ENCODE peak calls at places on chromosome 6, in nine cellular contexts. P, K, B, Q, D, F, A, U and Z are unnamed samples. For H3K4me1, the result is how much of the 10 kb centered on the place peaks cover.

GRCh38 chr6:149079911-149080501 is 237.5 kb upstream of the TAB2 start:
- DNase-seq in P (no peak), K (peak), B (no peak), Q (no peak), D (peak), F (peak), A (peak), U (no peak), Z (no peak)

GRCh38 chr6:53333439-53334408 is 15.0 kb downstream of the ELOVL5 start:
- DNase-seq in P (no peak), K (no peak), B (no peak), Q (no peak), D (no peak), F (no peak), A (no peak), U (no peak), Z (no peak)

GRCh38 chr6:151675746-151676459 is 131.6 kb upstream of the ESR1 start:
- DNase-seq in P (peak), K (no peak), B (peak), Q (peak), D (no peak), F (no peak), A (no peak), U (peak), Z (peak)

GRCh38 chr6:5665173-5665572 is 341.6 kb downstream of the NRN1 start:
- DNase-seq in P (no peak), K (no peak), B (no peak), Q (no peak), D (no peak), F (no peak), A (no peak), U (no peak), Z (no peak)

GRCh38 chr6:119119989-119120388 is 41.5 kb upstream of the FAM184A start:
- DNase-seq in P (no peak), K (no peak), B (no peak), Q (no peak), D (peak), F (peak), A (no peak), U (no peak), Z (peak)

GRCh38 chr6:2168480-2168879 is 76.9 kb downstream of the GMDS start:
- DNase-seq in P (no peak), K (no peak), B (no peak), Q (no peak), D (peak), F (no peak), A (no peak), U (no peak), Z (no peak)

GRCh38 chr6:129853996-129854711 is 7.0 kb downstream of the TMEM244 start:
- DNase-seq in P (no peak), K (no peak), B (no peak), Q (no peak), D (peak), F (no peak), A (no peak), U (no peak), Z (peak)

GRCh38 chr6:17015551-17016381 is 86.1 kb upstream of the STMND1 start:
- DNase-seq in P (no peak), K (peak), B (peak), Q (no peak), D (no peak), F (peak), A (peak), U (peak), Z (no peak)

GRCh38 chr6:169677096-169677495 is 24.7 kb downstream of the WDR27 start:
- DNase-seq in P (no peak), K (no peak), B (no peak), Q (no peak), D (no peak), F (no peak), A (no peak), U (no peak), Z (no peak)

GRCh38 chr6:149934249-149935156 is 7.3 kb upstream of the ULBP2 start:
- DNase-seq in P (peak), K (no peak), B (no peak), Q (peak), D (peak), F (peak), A (no peak), U (peak), Z (peak)

GRCh38 chr6:111482236-111482958 is 621 bp downstream of the REV3L start:
- DNase-seq in P (no peak), K (peak), B (peak), Q (peak), D (no peak), F (peak), A (peak), U (no peak), Z (peak)

GRCh38 chr6:36662827-36663256 is 15.7 kb upstream of the CDKN1A start:
- DNase-seq in P (no peak), K (no peak), B (peak), Q (no peak), D (no peak), F (no peak), A (no peak), U (no peak), Z (no peak)

GRCh38 chr6:112253842-112254816 is at the start of gene LAMA4:
- DNase-seq in P (peak), K (peak), B (peak), Q (peak), D (peak), F (peak), A (peak), U (peak), Z (peak)

GRCh38 chr6:162234631-162235030 is 492.9 kb downstream of the PRKN start:
- DNase-seq in P (no peak), K (no peak), B (no peak), Q (no peak), D (no peak), F (no peak), A (no peak), U (no peak), Z (no peak)

GRCh38 chr6:166490671-166491500 is 95.6 kb downstream of the RAMACL start:
- DNase-seq in P (no peak), K (no peak), B (no peak), Q (peak), D (peak), F (no peak), A (peak), U (no peak), Z (no peak)

GRCh38 chr6:52640170-52640569 is 30.7 kb upstream of the TMEM14A start:
- DNase-seq in P (no peak), K (no peak), B (no peak), Q (no peak), D (peak), F (no peak), A (no peak), U (no peak), Z (no peak)

GRCh38 chr6:42156638-42157037 is 14.2 kb upstream of the C6orf132 start:
- DNase-seq in P (no peak), K (no peak), B (no peak), Q (no peak), D (no peak), F (no peak), A (no peak), U (no peak), Z (no peak)

GRCh38 chr6:122494665-122495272 is 23.2 kb upstream of the SERINC1 start:
- DNase-seq in P (no peak), K (no peak), B (peak), Q (no peak), D (no peak), F (no peak), A (no peak), U (no peak), Z (no peak)

GRCh38 chr6:110814488-110815259 is 595 bp downstream of the CDK19 start:
- DNase-seq in P (peak), K (peak), B (peak), Q (peak), D (peak), F (peak), A (peak), U (peak), Z (peak)

GRCh38 chr6:34235605-34236422 is 859 bp upstream of the HMGA1 start:
- DNase-seq in P (peak), K (peak), B (peak), Q (no peak), D (peak), F (peak), A (peak), U (peak), Z (no peak)

GRCh38 chr6:156686429-156686939 is 90.7 kb upstream of the ARID1B start:
- DNase-seq in P (no peak), K (no peak), B (no peak), Q (peak), D (peak), F (no peak), A (no peak), U (no peak), Z (no peak)

GRCh38 chr6:53741417-53741816 is 53.4 kb upstream of the LRRC1 start:
- DNase-seq in P (no peak), K (peak), B (no peak), Q (no peak), D (no peak), F (no peak), A (no peak), U (no peak), Z (peak)

GRCh38 chr6:33298773-33299236 is at the start of gene RGL2:
- DNase-seq in P (no peak), K (peak), B (peak), Q (peak), D (no peak), F (peak), A (peak), U (no peak), Z (no peak)

GRCh38 chr6:297571-298232 is 5.4 kb downstream of the DUSP22 start:
- DNase-seq in P (no peak), K (peak), B (no peak), Q (no peak), D (no peak), F (no peak), A (no peak), U (no peak), Z (no peak)

GRCh38 chr6:298233-299049 is 6.2 kb downstream of the DUSP22 start:
- DNase-seq in P (no peak), K (no peak), B (no peak), Q (no peak), D (no peak), F (peak), A (no peak), U (no peak), Z (no peak)

GRCh38 chr6:300494-301198 is 8.4 kb downstream of the DUSP22 start:
- DNase-seq in P (no peak), K (peak), B (no peak), Q (no peak), D (no peak), F (no peak), A (no peak), U (no peak), Z (no peak)

GRCh38 chr6:300026-300425 is 7.7 kb downstream of the DUSP22 start:
- DNase-seq in P (no peak), K (peak), B (no peak), Q (no peak), D (no peak), F (no peak), A (no peak), U (no peak), Z (no peak)

DNA sequence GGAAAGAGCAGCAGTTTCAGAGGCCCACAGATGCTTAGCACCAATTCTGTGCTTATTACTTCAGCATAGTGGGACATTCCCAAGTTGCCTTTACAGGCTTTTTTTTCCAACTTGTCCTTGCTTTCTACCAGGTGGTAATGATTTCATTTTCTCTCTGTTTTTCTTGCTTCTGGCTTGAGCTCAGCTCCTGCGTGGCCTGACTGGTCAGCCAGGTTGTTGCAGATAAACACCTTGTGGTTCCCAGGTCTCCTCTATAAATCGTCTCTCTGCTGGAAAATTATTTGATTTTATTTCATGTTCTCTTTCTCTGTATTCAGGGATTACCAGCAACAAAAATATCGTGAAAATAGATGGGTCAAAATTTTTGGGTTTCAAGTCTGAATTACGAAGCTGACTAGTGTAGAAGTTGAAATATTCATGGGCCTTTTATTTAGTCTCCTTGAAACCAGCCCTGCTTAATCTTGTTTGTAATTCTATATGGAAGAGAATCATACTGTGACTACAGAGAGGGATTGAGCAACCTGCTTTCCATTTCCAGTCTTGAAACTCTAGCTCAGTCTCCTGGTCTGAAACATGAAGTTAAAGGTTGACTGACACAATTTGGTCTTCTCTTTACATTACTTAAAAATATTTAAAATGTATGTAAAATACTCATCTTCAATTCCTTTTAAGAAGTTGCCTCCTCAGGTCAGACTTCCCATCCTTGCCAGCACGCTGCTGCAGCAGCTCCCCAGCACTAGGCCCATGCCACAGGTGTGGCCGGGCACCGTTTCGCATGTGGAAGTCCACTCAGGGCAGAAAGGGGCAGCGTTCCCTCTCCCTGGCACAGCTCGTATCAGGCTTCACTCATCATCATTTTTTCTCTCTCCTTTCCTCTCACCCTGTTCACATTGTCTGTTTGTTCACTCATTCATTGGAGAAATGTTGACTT is 7.0 kb downstream of the DUSP22 start:
- DNase-seq in P (no peak), K (peak), B (no peak), Q (no peak), D (no peak), F (no peak), A (no peak), U (no peak), Z (no peak)
- H3K4me1 ChIP-seq in P (under half), K (under half), B (under half), Q (under half), D (under half), F (under half), A (under half), U (under half), Z (under half)

GRCh38 chr6:25365159-25365558 is 86.0 kb downstream of the CARMIL1 start:
- DNase-seq in P (no peak), K (no peak), B (no peak), Q (no peak), D (no peak), F (no peak), A (no peak), U (no peak), Z (no peak)

GRCh38 chr6:25359191-25359861 is 80.2 kb downstream of the CARMIL1 start:
- DNase-seq in P (peak), K (peak), B (no peak), Q (no peak), D (peak), F (peak), A (peak), U (no peak), Z (peak)

GRCh38 chr6:25363429-25363828 is 84.3 kb downstream of the CARMIL1 start:
- DNase-seq in P (no peak), K (no peak), B (no peak), Q (no peak), D (no peak), F (no peak), A (no peak), U (no peak), Z (no peak)

GRCh38 chr6:25360611-25361010 is 81.4 kb downstream of the CARMIL1 start:
- DNase-seq in P (no peak), K (no peak), B (no peak), Q (no peak), D (peak), F (no peak), A (no peak), U (no peak), Z (no peak)

DNA sequence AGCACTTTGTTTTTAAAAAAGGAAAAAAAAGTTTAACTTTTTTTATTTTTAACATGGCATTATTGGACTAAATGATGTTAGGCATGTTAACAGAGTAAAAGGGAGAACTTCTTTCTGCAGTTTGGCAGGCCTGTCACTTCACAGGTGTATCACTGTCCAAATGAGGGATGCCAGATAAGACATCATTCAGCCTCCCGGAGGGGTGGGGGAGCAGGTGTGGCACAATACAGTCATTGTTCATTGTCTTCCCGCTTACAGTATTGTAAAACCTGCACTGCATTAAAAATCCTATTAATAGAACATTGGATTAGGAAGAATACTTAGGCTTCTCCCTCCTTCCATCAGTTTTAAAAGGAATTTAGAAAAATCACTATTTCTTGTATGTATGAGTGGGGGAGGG is 80.7 kb downstream of the CARMIL1 start:
- DNase-seq in P (no peak), K (no peak), B (no peak), Q (no peak), D (no peak), F (no peak), A (no peak), U (no peak), Z (no peak)
- H3K4me3 ChIP-seq in P (no peak), K (no peak), B (no peak), Q (no peak), D (no peak), F (no peak), A (no peak), U (no peak), Z (no peak)

GRCh38 chr6:30207619-30208295 is 5.4 kb downstream of the TRIM26 start:
- DNase-seq in P (no peak), K (no peak), B (no peak), Q (no peak), D (peak), F (no peak), A (no peak), U (no peak), Z (no peak)
- H3K4me1 ChIP-seq in P (under half), K (under half), B (under half), Q (under half), D (under half), F (under half), A (half or more), U (half or more), Z (under half)

DNA sequence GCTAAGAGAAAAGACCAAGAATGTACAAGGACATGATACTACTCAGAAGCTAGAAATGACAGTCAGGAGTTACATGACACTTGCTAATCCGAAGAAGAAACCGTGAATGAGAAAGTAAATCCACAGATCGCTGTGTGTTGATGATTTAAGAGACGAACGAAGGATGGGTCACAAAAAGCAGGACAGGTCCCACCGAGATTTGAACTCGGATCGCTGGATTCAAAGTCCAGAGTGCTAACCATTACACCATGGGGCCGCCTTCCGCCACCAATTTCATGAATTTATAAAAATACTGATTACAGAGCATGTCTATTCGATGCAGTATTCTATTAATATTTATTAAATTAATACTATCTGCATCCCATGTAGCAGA is 54.0 kb upstream of the BTN3A2 start:
- DNase-seq in P (no peak), K (peak), B (no peak), Q (no peak), D (peak), F (no peak), A (no peak), U (peak), Z (peak)
- H3K4me3 ChIP-seq in P (peak), K (peak), B (no peak), Q (no peak), D (peak), F (no peak), A (peak), U (no peak), Z (peak)